ENCODE peak calls at places on chromosome X, in five cellular contexts. C, I, U, P and T are unnamed samples.

GRCh38 chrX:41137589-41137988 is 52.3 kb downstream of the USP9X start:
- DNase-seq in C (no peak), P (no peak), U (no peak), I (no peak), T (no peak)

GRCh38 chrX:39144965-39145364 is 343.7 kb downstream of the MID1IP1 start:
- DNase-seq in C (no peak), I (no peak), P (no peak), U (no peak), T (no peak)

GRCh38 chrX:124836786-124837185 is 482.9 kb upstream of the TEX13C start:
- DNase-seq in I (no peak), U (no peak), C (no peak), P (no peak), T (no peak)

GRCh38 chrX:32397562-32398216 is 813.7 kb downstream of the DMD start:
- DNase-seq in I (no peak), U (no peak), P (no peak), C (no peak), T (no peak)

GRCh38 chrX:7112071-7112470 is 35.4 kb upstream of the STS start:
- DNase-seq in P (no peak), U (no peak), I (no peak), C (no peak), T (no peak)

GRCh38 chrX:14591976-14592375 is 62.6 kb downstream of the GLRA2 start:
- DNase-seq in P (no peak), I (peak; percentile 0), C (no peak), U (no peak), T (no peak)

GRCh38 chrX:119539872-119540271 is 25.3 kb downstream of the STEEP1 start:
- DNase-seq in I (no peak), C (no peak), P (no peak), U (no peak), T (no peak)

GRCh38 chrX:153450114-153450948 is 4.5 kb upstream of the TREX2 start:
- DNase-seq in U (no peak), P (no peak), I (no peak), C (no peak), T (no peak)

GRCh38 chrX:129310000-129310399 is 213.3 kb downstream of the SMARCA1 start:
- DNase-seq in I (no peak), P (no peak), C (no peak), U (no peak), T (no peak)

GRCh38 chrX:129823115-129823514 is 20.6 kb downstream of the ZDHHC9 start:
- DNase-seq in C (no peak), U (peak; percentile 37), P (peak; percentile 9), I (peak; percentile 12), T (no peak)

GRCh38 chrX:10633722-10634121 is 13.3 kb upstream of the MID1 start:
- DNase-seq in U (no peak), I (peak; percentile 90), C (peak; percentile 6), P (no peak), T (peak; percentile 63)

GRCh38 chrX:134622056-134622812 is 36.0 kb downstream of the PLAC1 start:
- DNase-seq in C (no peak), I (peak; percentile 88), U (no peak), P (no peak), T (peak; percentile 83)

GRCh38 chrX:154695913-154696312 is 42.5 kb upstream of the CTAG2 start:
- DNase-seq in I (no peak), P (no peak), U (no peak), C (no peak), T (no peak)

GRCh38 chrX:119238557-119238956 is 2.5 kb downstream of the PGRMC1 start:
- DNase-seq in I (no peak), P (no peak), U (no peak), C (no peak), T (no peak)

GRCh38 chrX:20252392-20253231 is 14.1 kb downstream of the RPS6KA3 start:
- DNase-seq in U (peak; percentile 63), C (no peak), I (peak; percentile 30), P (peak; percentile 56), T (no peak)

GRCh38 chrX:38882894-38883620 is 81.8 kb downstream of the MID1IP1 start:
- DNase-seq in I (peak; percentile 92), U (no peak), P (no peak), C (no peak), T (peak; percentile 78)

GRCh38 chrX:21657318-21658151 is 595 bp downstream of the KLHL34 start:
- DNase-seq in U (no peak), I (no peak), P (no peak), C (no peak), T (no peak)

GRCh38 chrX:63350979-63351616 is at the start of gene SPIN4:
- DNase-seq in P (peak; percentile 25), U (peak; percentile 32), C (peak; percentile 84), I (peak; percentile 91), T (peak; percentile 77)

GRCh38 chrX:138191998-138192397 is 519.5 kb downstream of the FGF13 start:
- DNase-seq in I (no peak), P (no peak), U (no peak), C (no peak), T (no peak)

GRCh38 chrX:46574337-46574940 is 874 bp downstream of the CHST7 start:
- DNase-seq in P (peak; percentile 25), I (no peak), U (peak; percentile 7), C (peak; percentile 35), T (no peak)